ENCODE peak calls at places on chromosomes 13 and 19, in five cellular contexts. T is tibial artery; B is activated CD4-positive, alpha-beta T cell treated with anti-CD3 and anti-CD28 coated beads for 24 hours; K is tibial nerve; S is GM13976. Q is an unnamed sample.

GRCh38 chr13:20616059-20616797 is 49.3 kb downstream of the IFT88 start:
- DNase-seq in K (no peak), S (no peak), B (no peak), T (no peak), Q (no peak)

GRCh38 chr19:41189425-41190065 is 3.5 kb upstream of the CYP2S1 start:
- DNase-seq in B (no peak), T (no peak), K (no peak), S (no peak), Q (no peak)

GRCh38 chr19:21908066-21908465 is 72.1 kb upstream of the ZNF43 start:
- DNase-seq in S (no peak), T (no peak), K (no peak), B (no peak), Q (no peak)

GRCh38 chr19:13095393-13095784 is 7.3 kb downstream of the LYL1 start:
- DNase-seq in S (no peak), K (no peak), B (no peak), T (no peak), Q (no peak)

GRCh38 chr19:49801401-49801888 is 11.6 kb downstream of the FUZ start:
- DNase-seq in K (no peak), B (no peak), T (no peak), S (no peak), Q (no peak)

GRCh38 chr13:100461309-100462035 is 127.1 kb downstream of the GGACT start:
- DNase-seq in K (no peak), S (no peak), T (no peak), B (no peak), Q (no peak)

GRCh38 chr19:35088514-35088913 is 27.1 kb upstream of the FXYD3 start:
- DNase-seq in B (no peak), S (no peak), T (no peak), K (no peak), Q (no peak)

GRCh38 chr19:34366670-34367423 is 1.9 kb downstream of the GPI start:
- DNase-seq in T (no peak), S (no peak), B (no peak), K (no peak), Q (no peak)

GRCh38 chr13:73991884-73992283 is 142.3 kb downstream of the KLF12 start:
- DNase-seq in S (no peak), T (no peak), B (no peak), K (no peak), Q (no peak)

GRCh38 chr19:4014541-4015491 is 7.3 kb downstream of the PIAS4 start:
- DNase-seq in S (no peak), K (no peak), B (peak; percentile 34), T (no peak), Q (no peak)

GRCh38 chr13:89967701-89968100 is 1379.8 kb upstream of the MIR17HG start:
- DNase-seq in T (no peak), B (no peak), S (no peak), K (no peak), Q (no peak)

GRCh38 chr13:39765801-39766463 is 110.5 kb downstream of the COG6 start:
- DNase-seq in K (no peak), S (no peak), T (peak; percentile 19), B (no peak), Q (no peak)

GRCh38 chr13:48600374-48601364 is 53.1 kb upstream of the CYSLTR2 start:
- DNase-seq in T (no peak), S (no peak), K (no peak), B (no peak), Q (no peak)

GRCh38 chr13:70407486-70407885 is 299.2 kb upstream of the KLHL1 start:
- DNase-seq in T (no peak), B (no peak), S (no peak), K (no peak), Q (no peak)

GRCh38 chr13:106599875-106600797 is 32.2 kb upstream of the ARGLU1 start:
- DNase-seq in K (no peak), T (no peak), B (no peak), S (no peak), Q (no peak)

GRCh38 chr13:28099396-28100148 is 804 bp downstream of the FLT3 start:
- DNase-seq in K (no peak), T (no peak), B (no peak), S (peak; percentile 38), Q (no peak)

GRCh38 chr19:12784871-12785430 is 6.3 kb upstream of the JUNB start:
- DNase-seq in B (no peak), T (no peak), K (no peak), S (no peak), Q (no peak)

GRCh38 chr13:49457221-49457620 is 13.1 kb downstream of the SETDB2 start:
- DNase-seq in B (no peak), K (no peak), S (no peak), T (no peak), Q (no peak)

GRCh38 chr19:43690444-43690843 is 20.5 kb upstream of the PLAUR start:
- DNase-seq in B (no peak), S (no peak), T (no peak), K (no peak), Q (no peak)

GRCh38 chr19:41575998-41576397 is at the start of gene CEACAM21:
- DNase-seq in B (peak; percentile 36), S (peak; percentile 79), T (peak; percentile 70), K (no peak), Q (peak; percentile 37)

GRCh38 chr19:18520848-18521691 is 800 bp downstream of the ELL start:
- DNase-seq in K (no peak), B (no peak), S (no peak), T (peak; percentile 59), Q (no peak)

GRCh38 chr19:38386968-38387549 is 775 bp downstream of the GGN start:
- DNase-seq in T (peak; percentile 49), B (no peak), S (no peak), K (no peak), Q (no peak)

GRCh38 chr19:30097746-30098280 is 155.8 kb downstream of the URI1 start:
- DNase-seq in S (no peak), B (no peak), K (no peak), T (no peak), Q (no peak)

GRCh38 chr19:17648097-17648660 is 40.0 kb downstream of the UNC13A start:
- DNase-seq in K (no peak), S (no peak), B (no peak), T (no peak), Q (no peak)

GRCh38 chr13:26872444-26873173 is 112.0 kb upstream of the GPR12 start:
- DNase-seq in B (peak; percentile 52), K (no peak), T (no peak), S (peak; percentile 51), Q (peak; percentile 11)

GRCh38 chr19:10111405-10111811 is at the start of gene P2RY11:
- DNase-seq in T (no peak), B (no peak), S (peak; percentile 59), K (no peak), Q (no peak)

GRCh38 chr19:3234800-3235199 is 10.3 kb downstream of the CELF5 start:
- DNase-seq in T (no peak), S (peak; percentile 52), K (no peak), B (peak; percentile 40), Q (no peak)

GRCh38 chr13:74202129-74202528 is 67.9 kb upstream of the KLF12 start:
- DNase-seq in S (no peak), T (no peak), B (no peak), K (no peak), Q (no peak)

GRCh38 chr13:106340249-106340648 is 195.2 kb downstream of the EFNB2 start:
- DNase-seq in T (no peak), K (no peak), B (no peak), S (no peak), Q (no peak)

GRCh38 chr13:20714161-20714560 is 10.7 kb downstream of the IL17D start:
- DNase-seq in T (no peak), K (no peak), S (no peak), B (no peak), Q (no peak)

GRCh38 chr13:34587586-34587985 is 354.5 kb upstream of the NBEA start:
- DNase-seq in K (no peak), T (no peak), S (no peak), B (no peak), Q (no peak)

GRCh38 chr13:102530751-102531150 is 66.0 kb upstream of the TPP2 start:
- DNase-seq in K (no peak), B (no peak), T (no peak), S (no peak), Q (no peak)

GRCh38 chr19:11203194-11204075 is 6.1 kb upstream of the KANK2 start:
- DNase-seq in B (peak; percentile 19), T (peak; percentile 87), S (peak; percentile 81), K (peak; percentile 65), Q (peak; percentile 15)

GRCh38 chr19:41994521-41994971 is 516 bp upstream of the ATP1A3 start:
- DNase-seq in K (no peak), T (no peak), B (no peak), S (no peak), Q (peak; percentile 2)

GRCh38 chr13:110127986-110128511 is 178.9 kb downstream of the COL4A1 start:
- DNase-seq in T (no peak), S (no peak), K (no peak), B (no peak), Q (no peak)

GRCh38 chr19:51250786-51251452 is at the start of gene SIGLECL1:
- DNase-seq in K (no peak), T (no peak), B (no peak), S (no peak), Q (no peak)

GRCh38 chr13:99970761-99971575 is 599 bp downstream of the ZIC5 start:
- DNase-seq in K (no peak), B (no peak), T (no peak), S (no peak), Q (no peak)

Q was measured in T-cell.